ENCODE peak calls at places on chromosomes 1 and 21, in nine cellular contexts. Q, W, E, Y, H, C, R, T and I are unnamed samples.

GRCh38 chr1:227849251-227849650 is 33.8 kb downstream of the PRSS38 start:
- DNase-seq in H (no peak), E (no peak), Q (no peak), T (no peak), R (no peak), C (no peak), Y (no peak), W (no peak), I (no peak)

GRCh38 chr1:236119935-236120484 is 22.3 kb upstream of the GPR137B start:
- DNase-seq in Y (no peak), E (no peak), H (no peak), C (no peak), T (no peak), Q (no peak), W (no peak), R (no peak), I (no peak)

GRCh38 chr1:56450004-56450666 is 129.2 kb downstream of the PLPP3 start:
- DNase-seq in R (no peak), T (no peak), C (no peak), Q (no peak), W (no peak), E (no peak), Y (no peak), H (no peak), I (no peak)

GRCh38 chr1:41486892-41487728 is 2.6 kb upstream of the EDN2 start:
- DNase-seq in H (no peak), C (no peak), T (no peak), W (no peak), E (no peak), Q (peak), R (peak), Y (peak), I (peak)

GRCh38 chr21:40049031-40049958 is 182.1 kb downstream of the PCP4 start:
- DNase-seq in Q (no peak), H (no peak), W (no peak), C (no peak), Y (no peak), R (peak), T (no peak), E (no peak), I (no peak)

GRCh38 chr1:29282924-29283803 is 46.8 kb downstream of the PTPRU start:
- DNase-seq in H (peak), Q (peak), T (peak), Y (peak), W (no peak), R (peak), E (peak), C (peak), I (peak)

GRCh38 chr1:93963585-93963984 is 54.4 kb upstream of the GCLM start:
- DNase-seq in T (no peak), Y (no peak), C (no peak), Q (no peak), H (no peak), R (no peak), E (peak), W (no peak), I (peak)

GRCh38 chr1:66124670-66125069 is 332.0 kb downstream of the PDE4B start:
- DNase-seq in R (no peak), E (no peak), Y (no peak), C (no peak), H (no peak), W (no peak), T (no peak), Q (no peak), I (no peak)

GRCh38 chr1:15158506-15159165 is 5.1 kb downstream of the TMEM51 start:
- DNase-seq in Q (no peak), H (no peak), T (peak), R (peak), E (peak), C (no peak), W (no peak), Y (no peak), I (peak)

GRCh38 chr1:53326598-53327182 is 1.2 kb downstream of the LRP8 start:
- DNase-seq in E (peak), R (no peak), H (peak), C (no peak), T (peak), Q (peak), Y (no peak), W (no peak), I (no peak)

GRCh38 chr1:38990401-38990745 is 703 bp upstream of the AKIRIN1 start:
- DNase-seq in C (no peak), Y (no peak), T (no peak), W (no peak), E (peak), R (peak), H (no peak), Q (no peak), I (peak)

GRCh38 chr1:14661220-14661619 is 62.7 kb downstream of the KAZN start:
- DNase-seq in W (no peak), H (no peak), R (no peak), Y (no peak), T (no peak), Q (no peak), E (peak), C (no peak), I (peak)

GRCh38 chr1:77620273-77620672 is 62.2 kb downstream of the ZZZ3 start:
- DNase-seq in Q (no peak), E (no peak), Y (no peak), H (no peak), T (no peak), W (no peak), R (no peak), C (no peak), I (no peak)

GRCh38 chr1:184190626-184191025 is 139.1 kb downstream of the TSEN15 start:
- DNase-seq in H (no peak), E (no peak), R (no peak), T (no peak), Y (no peak), C (no peak), W (no peak), Q (no peak), I (no peak)

GRCh38 chr1:232767381-232768074 is 37.7 kb upstream of the MAP10 start:
- DNase-seq in E (peak), T (peak), Y (no peak), W (no peak), R (peak), C (no peak), H (no peak), Q (peak), I (peak)

GRCh38 chr1:178344513-178345077 is 152.2 kb downstream of the CLEC20A start:
- DNase-seq in R (peak), T (peak), E (peak), Y (peak), H (peak), C (no peak), Q (no peak), W (no peak), I (peak)
- TF ChIP-seq CTCF in R (peak), T (peak), E (peak), Y (peak), H (peak), C (no peak), Q (peak), W (peak), I (peak)

GRCh38 chr1:158154501-158154900 is 26.2 kb upstream of the CD1D start:
- DNase-seq in Y (no peak), E (no peak), W (no peak), R (no peak), C (no peak), T (no peak), Q (no peak), H (no peak), I (no peak)

GRCh38 chr1:158153781-158154444 is 26.8 kb upstream of the CD1D start:
- DNase-seq in E (no peak), T (no peak), H (no peak), C (no peak), Q (no peak), R (no peak), Y (no peak), W (no peak), I (no peak)

GRCh38 chr1:158150512-158150911 is 30.2 kb upstream of the CD1D start:
- DNase-seq in Y (no peak), E (no peak), R (no peak), W (no peak), C (no peak), T (no peak), H (no peak), Q (no peak), I (no peak)

GRCh38 chr1:158153179-158153578 is 27.5 kb upstream of the CD1D start:
- DNase-seq in H (no peak), C (no peak), E (peak), T (no peak), Y (no peak), Q (no peak), W (no peak), R (peak), I (no peak)

GRCh38 chr1:158155673-158156072 is 25.0 kb upstream of the CD1D start:
- DNase-seq in T (no peak), E (no peak), H (no peak), Y (no peak), W (no peak), C (no peak), R (no peak), Q (no peak), I (no peak)
- TF ChIP-seq CTCF in T (no peak), E (no peak), H (no peak), Y (no peak), W (no peak), C (no peak), R (no peak), Q (no peak), I (no peak)

DNA sequence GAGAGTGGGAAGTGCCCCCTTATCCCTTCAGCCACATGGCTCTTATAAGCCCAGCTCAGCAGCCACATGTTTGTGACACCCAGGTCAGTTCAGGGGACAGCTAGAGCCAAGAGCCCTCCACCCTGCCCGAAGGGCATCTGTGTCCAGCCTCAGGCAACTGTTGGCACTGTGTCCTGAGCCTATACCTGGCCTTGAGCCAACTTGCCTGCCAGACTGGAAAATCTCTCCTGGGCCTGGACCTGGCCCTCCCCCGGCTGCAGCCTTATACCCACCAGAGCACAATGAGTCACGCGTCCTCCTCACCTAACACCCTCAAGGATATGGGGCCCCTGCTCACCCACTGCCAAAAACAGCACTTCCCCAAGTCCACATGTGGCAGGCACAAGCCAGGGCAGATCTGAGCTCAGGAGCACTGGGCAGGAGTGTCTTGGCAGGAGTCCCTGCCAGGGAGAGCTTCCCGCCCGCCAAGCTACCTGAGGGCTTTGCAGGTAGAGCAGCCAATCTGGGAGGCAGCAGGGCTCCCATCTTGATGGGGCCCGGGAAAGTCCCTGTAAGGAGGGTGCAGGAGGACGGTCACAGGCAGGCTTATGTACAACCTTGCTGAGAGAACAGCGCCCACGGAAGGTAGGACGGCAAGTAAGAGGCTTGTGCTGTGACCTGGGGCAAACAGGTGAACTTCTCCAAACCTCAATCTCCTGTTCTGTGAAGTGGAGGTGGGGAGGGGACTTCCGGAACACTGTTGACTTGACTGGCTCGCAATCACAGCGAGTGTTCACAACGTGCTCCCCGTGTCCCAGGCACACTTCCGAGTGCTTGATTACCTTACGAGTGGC is 19.8 kb upstream of the HSPG2 start:
- DNase-seq in Y (no peak), C (no peak), E (peak), T (no peak), W (peak), Q (peak), R (peak), H (no peak), I (peak)
- TF ChIP-seq CTCF in Y (no peak), C (no peak), E (no peak), T (no peak), W (peak), Q (no peak), R (no peak), H (no peak), I (no peak)

DNA sequence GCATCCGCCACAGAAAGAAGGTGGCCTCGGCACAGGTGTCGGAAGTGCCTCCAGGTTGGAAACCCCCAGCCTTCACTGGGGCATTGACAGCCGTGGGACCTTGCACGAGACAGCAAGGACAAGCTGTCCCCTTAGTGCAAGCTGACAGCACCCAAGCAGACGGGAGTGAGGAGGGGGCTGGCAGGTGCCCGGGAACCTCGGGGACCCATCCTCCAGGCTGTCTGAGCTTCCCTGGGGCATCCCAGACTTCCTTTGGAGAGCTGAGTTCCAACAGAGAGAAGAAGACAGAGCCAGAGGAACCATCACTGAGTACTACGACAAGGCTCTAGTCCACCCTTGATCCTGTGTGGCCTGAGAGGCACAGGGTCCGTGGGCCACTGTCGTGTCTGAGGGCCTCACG is 100.6 kb upstream of the RAB4A start:
- DNase-seq in T (no peak), W (no peak), C (no peak), H (no peak), Y (no peak), R (no peak), E (no peak), Q (no peak), I (no peak)
- TF ChIP-seq CTCF in T (no peak), W (no peak), C (no peak), H (no peak), Y (no peak), R (no peak), E (no peak), Q (no peak), I (no peak)

GRCh38 chr1:12353981-12354380 is 124.2 kb downstream of the VPS13D start:
- DNase-seq in W (no peak), Q (no peak), T (no peak), H (no peak), R (no peak), C (no peak), E (no peak), Y (no peak), I (no peak)
- TF ChIP-seq CTCF in W (no peak), Q (no peak), T (no peak), H (no peak), R (no peak), C (no peak), E (no peak), Y (no peak), I (no peak)

GRCh38 chr1:167924102-167924501 is 10.2 kb upstream of the ADCY10 start:
- DNase-seq in E (no peak), Y (no peak), T (no peak), W (no peak), H (no peak), C (no peak), Q (no peak), R (no peak), I (no peak)

GRCh38 chr1:167922611-167923074 is 8.7 kb upstream of the ADCY10 start:
- DNase-seq in H (no peak), T (no peak), W (no peak), C (no peak), R (no peak), Q (no peak), Y (no peak), E (no peak), I (no peak)

GRCh38 chr1:167924553-167925223 is 10.8 kb upstream of the ADCY10 start:
- DNase-seq in W (no peak), E (no peak), Q (no peak), C (no peak), H (no peak), Y (no peak), R (no peak), T (no peak), I (no peak)

GRCh38 chr1:167922023-167922422 is 8.1 kb upstream of the ADCY10 start:
- DNase-seq in E (peak), C (no peak), H (peak), Q (no peak), R (peak), Y (no peak), T (no peak), W (no peak), I (peak)

GRCh38 chr1:167923324-167924039 is 9.5 kb upstream of the ADCY10 start:
- DNase-seq in Q (no peak), E (no peak), C (no peak), Y (no peak), T (no peak), W (no peak), R (no peak), H (no peak), I (no peak)
- TF ChIP-seq CTCF in Q (no peak), E (no peak), C (no peak), Y (no peak), T (no peak), W (no peak), R (no peak), H (no peak), I (no peak)

DNA sequence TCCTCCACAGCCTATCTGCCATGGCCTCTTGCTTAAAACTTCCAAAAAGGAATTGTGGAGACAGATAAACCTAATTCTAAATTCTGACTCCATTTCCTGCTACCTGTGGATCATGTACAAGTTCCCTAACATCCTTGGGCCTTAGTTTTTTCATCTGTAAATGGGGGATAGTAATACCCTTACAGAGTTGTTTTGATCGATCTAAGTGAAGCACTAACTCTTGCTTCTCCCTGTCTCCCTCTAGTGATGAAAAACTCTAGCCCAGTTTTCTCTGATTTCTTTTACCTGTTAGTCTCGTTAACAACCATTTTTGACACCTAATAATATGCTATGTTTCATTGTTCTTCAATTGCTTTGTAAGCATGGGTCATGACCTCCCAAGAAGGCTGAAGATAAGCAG is 65.9 kb downstream of the TM2D1 start:
- DNase-seq in C (no peak), Q (no peak), Y (no peak), E (no peak), W (no peak), T (no peak), H (no peak), R (no peak), I (no peak)
- TF ChIP-seq CTCF in C (no peak), Q (no peak), Y (peak), E (peak), W (peak), T (peak), H (no peak), R (no peak), I (no peak)

DNA sequence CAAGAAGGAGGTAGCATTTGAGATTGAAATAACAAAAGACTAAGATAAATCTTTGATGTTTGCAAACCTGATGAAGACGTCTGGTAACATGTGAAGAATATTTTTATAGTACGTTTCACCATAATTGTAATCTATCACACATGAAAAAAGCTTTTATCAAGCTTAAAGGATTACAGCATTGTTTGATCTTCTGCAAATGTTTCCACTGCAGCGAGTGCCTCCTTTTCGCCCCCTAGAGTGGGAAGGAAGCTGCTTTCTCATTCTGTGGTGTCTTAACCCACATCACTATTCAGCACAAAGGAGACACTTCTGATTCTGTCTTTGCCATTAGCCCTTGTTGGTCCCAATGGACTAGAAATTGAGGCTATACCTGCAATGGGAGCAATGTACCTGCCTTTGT is 46.0 kb upstream of the IL12RB2 start:
- DNase-seq in H (no peak), Y (no peak), T (no peak), W (no peak), Q (no peak), E (no peak), R (no peak), C (no peak), I (no peak)
- TF ChIP-seq CTCF in H (no peak), Y (peak), T (peak), W (no peak), Q (no peak), E (peak), R (no peak), C (peak), I (no peak)

GRCh38 chr1:35860680-35861079 is 22.3 kb upstream of the AGO1 start:
- DNase-seq in Y (no peak), T (no peak), C (no peak), E (no peak), W (no peak), H (no peak), Q (no peak), R (no peak), I (no peak)

GRCh38 chr1:35852241-35852640 is 30.8 kb upstream of the AGO1 start:
- DNase-seq in E (no peak), R (no peak), H (no peak), T (no peak), Q (no peak), C (no peak), W (no peak), Y (no peak), I (no peak)

GRCh38 chr1:35855016-35855700 is 27.9 kb upstream of the AGO1 start:
- DNase-seq in C (no peak), R (no peak), W (no peak), H (no peak), T (no peak), Y (no peak), Q (no peak), E (no peak), I (no peak)

GRCh38 chr1:35856964-35857363 is 26.0 kb upstream of the AGO1 start:
- DNase-seq in T (no peak), Q (no peak), R (no peak), E (no peak), Y (no peak), W (no peak), C (no peak), H (no peak), I (no peak)

GRCh38 chr1:35857830-35858229 is 25.2 kb upstream of the AGO1 start:
- DNase-seq in Y (no peak), C (no peak), T (peak), E (peak), W (no peak), R (peak), Q (no peak), H (peak), I (peak)
- TF ChIP-seq CTCF in Y (peak), C (no peak), T (peak), E (peak), W (peak), R (peak), Q (no peak), H (peak), I (peak)